ENCODE peak calls at places on chromosomes 3 and 15, in six cellular contexts. T is stimulated activated CD4-positive, alpha-beta T cell treated with anti-CD3 and anti-CD28 coated beads, Interleukin-2, amount 100 ng/mL, for 48 hours; O is right atrium auricular region; V is pancreas; L is iPS-NIHi11; E is activated T-helper 1 cell treated with Interleukin-2 at 50 U/mL for 16 hours. M is an unnamed sample.

GRCh38 chr3:53200501-53201189 is 39.6 kb downstream of the PRKCD start:
- DNase-seq in V (no peak), L (no peak), E (no peak), O (no peak), T (no peak), M (no peak)

GRCh38 chr15:83292317-83292716 is 7.9 kb upstream of the BNC1 start:
- DNase-seq in O (no peak), V (no peak), E (no peak), T (no peak), L (no peak), M (no peak)

GRCh38 chr3:39038165-39038564 is 13.6 kb downstream of the SCN11A start:
- DNase-seq in E (no peak), L (no peak), T (no peak), O (no peak), V (no peak), M (no peak)

GRCh38 chr15:79339588-79340314 is 28.8 kb downstream of the TMED3 start:
- DNase-seq in O (no peak), T (no peak), E (no peak), V (no peak), L (peak; percentile 46), M (no peak)

GRCh38 chr15:62063851-62064635 is 2.7 kb upstream of the C2CD4A start:
- DNase-seq in V (no peak), L (no peak), E (no peak), T (no peak), O (no peak), M (peak; percentile 29)

GRCh38 chr3:101038393-101038792 is 45.2 kb upstream of the ABI3BP start:
- DNase-seq in L (no peak), E (no peak), V (no peak), T (no peak), O (no peak), M (no peak)

GRCh38 chr15:101461097-101461496 is 28.4 kb downstream of the PCSK6 start:
- DNase-seq in E (no peak), T (no peak), V (no peak), O (no peak), L (no peak), M (no peak)

GRCh38 chr15:63595066-63595465 is 2.1 kb upstream of the FBXL22 start:
- DNase-seq in V (no peak), O (no peak), L (no peak), T (no peak), E (no peak), M (no peak)

GRCh38 chr3:187736418-187736871 is 8.8 kb downstream of the BCL6 start:
- DNase-seq in O (no peak), E (no peak), V (no peak), L (no peak), T (no peak), M (no peak)

GRCh38 chr3:115146032-115146417 is 1.1 kb downstream of the ZBTB20 start:
- DNase-seq in V (no peak), O (peak; percentile 65), L (peak; percentile 13), T (peak; percentile 36), E (peak; percentile 5), M (peak; percentile 60)

GRCh38 chr3:130820976-130821375 is 72.9 kb upstream of the ATP2C1 start:
- DNase-seq in O (no peak), V (no peak), E (no peak), T (no peak), L (peak; percentile 51), M (no peak)

GRCh38 chr3:37247398-37248114 is 73.2 kb upstream of the LRRFIP2 start:
- DNase-seq in T (no peak), V (no peak), L (no peak), O (no peak), E (no peak), M (no peak)

GRCh38 chr3:58234516-58234931 is 3.1 kb upstream of the ABHD6 start:
- DNase-seq in O (no peak), L (no peak), V (no peak), E (no peak), T (no peak), M (peak; percentile 45)

GRCh38 chr15:83396071-83396470 is 51.1 kb upstream of the SH3GL3 start:
- DNase-seq in V (no peak), L (peak; percentile 56), O (no peak), T (no peak), E (no peak), M (no peak)

GRCh38 chr3:12175137-12175593 is 16.5 kb upstream of the TIMP4 start:
- DNase-seq in T (no peak), E (no peak), V (no peak), O (no peak), L (no peak), M (no peak)

GRCh38 chr15:78325092-78325843 is 14.9 kb upstream of the CRABP1 start:
- DNase-seq in T (no peak), O (no peak), V (no peak), L (no peak), E (no peak), M (no peak)

GRCh38 chr15:70100495-70101331 is 3.0 kb upstream of the TLE3 start:
- DNase-seq in L (no peak), O (peak; percentile 71), E (peak; percentile 54), T (peak; percentile 52), V (peak; percentile 76), M (no peak)

M was measured in hepatic stellate cell.